ENCODE peak calls at places on chromosomes 1 and 21, in five cellular contexts. Z is PC-3, O is heart left ventricle, W is body of pancreas, R is fibroblast of lung. I is an unnamed sample.

GRCh38 chr1:20476260-20477038 is 9.6 kb downstream of the CAMK2N1 start:
- DNase-seq in W (peak), R (peak), O (peak), Z (peak), I (no peak)

GRCh38 chr1:74502432-74502831 is 10.0 kb downstream of the LRRC53 start:
- DNase-seq in O (no peak), W (no peak), R (peak), Z (peak), I (peak)

GRCh38 chr1:243950166-243950565 is 100.1 kb upstream of the AKT3 start:
- DNase-seq in W (no peak), Z (peak), R (peak), O (no peak), I (peak)

GRCh38 chr1:224615861-224616760 is at the start of gene CNIH3:
- DNase-seq in W (peak), O (no peak), R (peak), Z (peak), I (peak)

GRCh38 chr1:111489604-111490003 is 13.8 kb downstream of the ADORA3 start:
- DNase-seq in R (no peak), Z (no peak), W (no peak), O (no peak), I (no peak)

GRCh38 chr21:43347864-43348766 is 78.8 kb downstream of the SIK1 start:
- DNase-seq in Z (no peak), O (no peak), R (no peak), W (no peak), I (no peak)

GRCh38 chr1:81158592-81158991 is 642.1 kb upstream of the ADGRL2 start:
- DNase-seq in R (peak), O (no peak), W (no peak), Z (no peak), I (no peak)

GRCh38 chr1:186617860-186618780 is 62.1 kb downstream of the PTGS2 start:
- DNase-seq in Z (peak), O (peak), W (no peak), R (peak), I (peak)

GRCh38 chr1:87284456-87285240 is 44.0 kb upstream of the LMO4 start:
- DNase-seq in O (no peak), W (no peak), R (no peak), Z (no peak), I (no peak)

GRCh38 chr1:30697571-30697970 is 25.8 kb downstream of the MATN1 start:
- DNase-seq in R (no peak), Z (no peak), O (no peak), W (peak), I (no peak)

GRCh38 chr1:150764617-150765090 is 924 bp downstream of the CTSS start:
- DNase-seq in R (peak), Z (peak), O (no peak), W (no peak), I (peak)

GRCh38 chr1:110210604-110211502 is 739 bp downstream of the KCNC4 start:
- DNase-seq in W (peak), Z (peak), R (peak), O (peak), I (peak)

GRCh38 chr1:17120962-17121837 is 1.9 kb upstream of the PADI2 start:
- DNase-seq in R (peak), Z (no peak), W (no peak), O (no peak), I (no peak)

GRCh38 chr1:26360051-26360806 is 6.3 kb upstream of the CRYBG2 start:
- DNase-seq in R (no peak), W (peak), Z (no peak), O (no peak), I (peak)

GRCh38 chr1:160853756-160854155 is 8.9 kb downstream of the CD244 start:
- DNase-seq in R (no peak), W (no peak), Z (no peak), O (no peak), I (peak)

GRCh38 chr1:230359992-230360391 is 66.1 kb downstream of the PGBD5 start:
- DNase-seq in O (no peak), W (no peak), R (peak), Z (peak), I (peak)

GRCh38 chr1:156848461-156849150 is 10.3 kb downstream of the INSRR start:
- DNase-seq in O (no peak), W (no peak), R (no peak), Z (no peak), I (peak)

GRCh38 chr1:158176399-158176798 is 4.3 kb upstream of the CD1D start:
- DNase-seq in W (no peak), Z (no peak), O (no peak), R (no peak), I (no peak)

GRCh38 chr1:181324797-181325616 is 158.3 kb upstream of the CACNA1E start:
- DNase-seq in O (no peak), R (no peak), Z (peak), W (no peak), I (peak)

GRCh38 chr1:96722161-96722908 is 751 bp downstream of the PTBP2 start:
- DNase-seq in Z (peak), W (peak), O (peak), R (peak), I (peak)

GRCh38 chr21:34545079-34545884 is 33.3 kb upstream of the KCNE1 start:
- DNase-seq in R (peak), W (peak), O (peak), Z (peak), I (peak)

GRCh38 chr1:162206749-162207635 is 137.5 kb downstream of the NOS1AP start:
- DNase-seq in Z (peak), O (peak), W (peak), R (no peak), I (peak)

GRCh38 chr1:182389619-182390047 is 2.0 kb downstream of the GLUL start:
- DNase-seq in O (peak), W (peak), Z (no peak), R (no peak), I (no peak)

GRCh38 chr21:42297372-42297771 is 17.8 kb downstream of the TFF3 start:
- DNase-seq in W (no peak), Z (no peak), O (no peak), R (no peak), I (no peak)

GRCh38 chr1:192070213-192070612 is 88.0 kb upstream of the RGS18 start:
- DNase-seq in Z (no peak), R (no peak), O (no peak), W (no peak), I (no peak)

GRCh38 chr1:19309123-19309813 is 2.7 kb downstream of the AKR7A2 start:
- DNase-seq in W (no peak), O (no peak), Z (peak), R (peak), I (peak)

GRCh38 chr1:1213153-1213918 is 617 bp downstream of the TNFRSF4 start:
- DNase-seq in O (peak), W (no peak), R (no peak), Z (no peak), I (no peak)

GRCh38 chr1:46983825-46984586 is 39.5 kb upstream of the CYP4X1 start:
- DNase-seq in Z (no peak), O (no peak), W (no peak), R (no peak), I (no peak)

GRCh38 chr1:110196917-110197782 is 13.0 kb upstream of the KCNC4 start:
- DNase-seq in O (no peak), R (peak), W (peak), Z (peak), I (peak)

GRCh38 chr1:86169625-86170024 is 13.1 kb upstream of the COL24A1 start:
- DNase-seq in W (no peak), Z (peak), R (peak), O (no peak), I (peak)
- TF ChIP-seq CTCF in W (no peak), Z (peak), R (peak), O (no peak), I (peak)

GRCh38 chr1:239815074-239815473 is 276.6 kb upstream of the FMN2 start:
- DNase-seq in R (no peak), O (no peak), Z (peak), W (no peak), I (no peak)
- H3K4me3 ChIP-seq in R (no peak), O (no peak), Z (peak), W (no peak), I (no peak)

DNA sequence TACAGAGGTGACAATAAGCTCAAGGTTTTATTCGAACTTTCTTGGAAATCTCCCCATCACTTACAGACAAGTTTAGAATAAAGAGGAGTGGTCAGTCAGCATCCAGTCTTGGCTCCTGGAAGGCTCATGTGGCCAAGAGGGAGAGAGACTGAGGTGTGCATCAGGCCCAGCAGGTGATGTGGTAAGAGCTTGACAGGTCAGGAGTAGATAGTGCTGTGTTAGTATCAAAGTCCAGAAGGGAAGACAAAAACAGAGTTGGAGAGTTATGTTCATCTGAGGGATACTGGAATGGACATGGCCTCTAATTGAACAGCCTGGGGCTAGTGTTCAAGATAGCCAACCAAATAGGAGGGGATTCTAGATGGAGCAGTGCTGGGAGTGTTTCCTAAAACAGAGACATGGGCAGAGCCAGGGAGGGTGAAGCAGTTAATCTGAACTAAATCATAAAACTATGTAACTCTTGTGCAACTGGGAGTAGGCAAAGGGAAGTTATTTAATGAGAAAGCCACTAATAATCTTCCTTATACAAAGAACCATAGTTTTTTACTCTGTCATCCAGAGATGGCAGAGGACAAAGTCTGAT is 120.7 kb upstream of the MARK1 start:
- DNase-seq in O (no peak), Z (no peak), R (no peak), W (no peak), I (no peak)
- TF ChIP-seq CTCF in O (no peak), Z (no peak), R (no peak), W (no peak), I (no peak)

DNA sequence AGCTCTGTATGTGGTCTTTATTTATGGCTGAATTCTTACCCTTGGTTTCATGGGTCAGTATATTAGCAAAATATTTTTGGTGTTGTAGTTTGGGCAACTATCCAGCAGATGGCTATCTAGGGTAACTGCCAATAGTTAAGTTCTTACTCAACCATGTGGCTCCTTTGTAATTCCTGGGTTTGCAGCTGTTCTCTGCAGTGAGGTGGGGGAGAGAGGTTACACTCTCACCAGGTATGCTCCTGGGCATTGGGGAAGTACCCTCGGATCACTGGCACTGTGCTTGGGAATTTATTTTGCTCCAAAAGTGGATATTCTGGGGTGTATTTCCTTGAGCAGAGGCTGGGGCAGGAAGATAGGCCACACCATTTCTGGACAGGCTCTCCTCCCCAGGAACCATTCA is 436.7 kb upstream of the TMPRSS15 start:
- DNase-seq in W (no peak), O (no peak), R (peak), Z (peak), I (peak)
- H3K4me3 ChIP-seq in W (no peak), O (no peak), R (no peak), Z (no peak), I (no peak)

GRCh38 chr1:201546093-201546492 is 7.2 kb downstream of the NAV1 start:
- DNase-seq in O (no peak), W (no peak), R (no peak), Z (no peak), I (no peak)
- TF ChIP-seq CTCF in O (no peak), W (no peak), R (no peak), Z (peak), I (no peak)

DNA sequence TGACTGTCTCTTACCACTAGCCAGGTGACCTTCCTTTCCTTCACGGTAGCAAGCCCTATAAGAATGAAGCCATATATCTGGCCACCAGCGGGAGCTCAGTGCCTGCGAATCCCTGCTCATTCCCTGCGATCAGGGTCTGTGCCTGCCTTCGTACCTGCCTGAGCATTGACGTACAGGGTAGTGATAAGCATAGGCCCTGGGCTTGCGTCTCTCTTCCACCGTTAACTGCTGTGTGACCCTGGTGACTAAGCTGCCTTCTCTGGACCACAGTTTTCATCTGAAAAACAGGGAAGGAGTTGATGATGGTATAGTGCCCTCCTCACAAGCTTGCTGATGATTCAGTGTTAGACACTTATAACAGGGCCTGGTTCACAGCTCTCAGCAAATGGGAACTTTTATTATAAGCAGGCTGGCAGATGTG is 4.1 kb downstream of the ZC3H12A start:
- DNase-seq in Z (peak), O (no peak), R (no peak), W (no peak), I (peak)
- H3K4me3 ChIP-seq in Z (peak), O (peak), R (no peak), W (no peak), I (peak)

GRCh38 chr1:235367000-235367908 is at the start of gene TBCE:
- DNase-seq in Z (peak), O (peak), R (peak), W (peak), I (peak)
- TF ChIP-seq CTCF in Z (no peak), O (no peak), R (peak), W (peak), I (peak)

GRCh38 chr1:33099290-33100118 is 18.6 kb downstream of the AZIN2 start:
- DNase-seq in O (no peak), R (peak), Z (peak), W (no peak), I (peak)
- H3K4me3 ChIP-seq in O (no peak), R (no peak), Z (no peak), W (no peak), I (no peak)

DNA sequence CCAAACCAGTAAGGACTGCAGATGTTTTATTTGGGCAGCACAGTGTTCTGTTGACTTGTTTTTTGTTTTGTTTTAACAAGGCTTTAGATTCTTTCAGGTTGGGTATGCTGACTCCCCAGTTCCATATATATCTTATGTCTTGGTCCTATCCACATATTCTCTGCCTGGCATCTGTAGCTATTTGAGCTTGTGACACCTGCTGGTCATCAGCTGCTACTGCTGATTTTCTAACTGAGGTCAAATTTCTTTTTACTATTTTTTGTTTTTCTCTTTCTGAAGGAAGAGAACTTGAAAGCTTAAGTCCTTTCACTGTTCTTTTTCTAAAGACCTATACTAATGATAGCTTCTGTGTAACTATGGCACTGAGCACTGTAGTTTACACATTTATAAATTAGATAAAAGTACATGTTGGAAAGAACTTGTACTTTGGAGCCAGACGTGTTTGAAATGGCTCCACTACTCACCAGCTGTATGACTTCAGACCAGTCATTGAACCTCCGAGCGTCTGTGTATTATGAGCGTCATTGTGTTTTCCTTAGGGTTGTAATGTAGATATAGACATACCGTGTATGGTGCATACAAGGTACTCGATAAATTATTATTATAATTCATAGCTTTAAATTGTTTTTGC is 109.4 kb downstream of the NRDC start:
- DNase-seq in R (peak), O (no peak), Z (peak), W (peak), I (peak)
- TF ChIP-seq CTCF in R (peak), O (peak), Z (peak), W (peak), I (peak)

GRCh38 chr1:9127395-9128160 is 1.3 kb downstream of the GPR157 start:
- DNase-seq in W (peak), O (peak), Z (peak), R (no peak), I (peak)
- H3K4me3 ChIP-seq in W (peak), O (peak), Z (peak), R (peak), I (peak)